ENCODE peak calls at places on chromosomes 2 and 18, in six cellular contexts. S is astrocyte, K is stomach, U is iPS-NIHi11, B is skeletal muscle cell, R is AML-193. D is an unnamed sample.

GRCh38 chr2:218021536-218022071 is 18.8 kb upstream of the TNS1 start:
- DNase-seq in S (no peak), B (no peak), R (no peak), K (no peak), U (no peak), D (no peak)

GRCh38 chr2:47189635-47190034 is 34.5 kb upstream of the STPG4 start:
- DNase-seq in B (no peak), S (peak), R (no peak), K (no peak), U (no peak), D (no peak)

GRCh38 chr18:13696961-13697360 is 29.4 kb downstream of the FAM210A start:
- DNase-seq in U (no peak), S (no peak), R (no peak), B (no peak), K (no peak), D (no peak)

GRCh38 chr18:79804130-79804772 is 6.5 kb downstream of the KCNG2 start:
- DNase-seq in K (no peak), U (no peak), R (no peak), B (no peak), S (no peak), D (no peak)

GRCh38 chr18:56645415-56646016 is 5.6 kb upstream of the WDR7 start:
- DNase-seq in R (peak), B (no peak), S (no peak), U (no peak), K (no peak), D (no peak)

GRCh38 chr2:220279840-220280239 is 652.4 kb downstream of the SLC4A3 start:
- DNase-seq in S (peak), K (no peak), R (no peak), B (no peak), U (no peak), D (no peak)

GRCh38 chr2:30990736-30991135 is 147.5 kb downstream of the GALNT14 start:
- DNase-seq in K (no peak), R (no peak), S (no peak), U (no peak), B (no peak), D (no peak)

GRCh38 chr18:73940721-73941120 is 206.9 kb downstream of the FBXO15 start:
- DNase-seq in U (no peak), K (no peak), B (no peak), R (no peak), S (no peak), D (no peak)

GRCh38 chr2:156456616-156457015 is 20.4 kb downstream of the GPD2 start:
- DNase-seq in K (no peak), S (peak), B (no peak), R (no peak), U (no peak), D (no peak)

GRCh38 chr18:36372902-36373301 is 75.4 kb downstream of the FHOD3 start:
- DNase-seq in S (peak), R (peak), K (no peak), B (peak), U (no peak), D (no peak)

GRCh38 chr2:212451786-212452200 is 86.8 kb downstream of the ERBB4 start:
- DNase-seq in K (no peak), U (peak), B (peak), S (peak), R (no peak), D (no peak)

GRCh38 chr2:195495356-195495755 is 161.7 kb upstream of the SLC39A10 start:
- DNase-seq in K (no peak), R (no peak), U (no peak), B (no peak), S (no peak), D (no peak)

GRCh38 chr2:167753142-167753541 is 494.3 kb downstream of the STK39 start:
- DNase-seq in U (no peak), B (no peak), S (no peak), K (no peak), R (no peak), D (no peak)

GRCh38 chr2:212330263-212330662 is 208.3 kb downstream of the ERBB4 start:
- DNase-seq in S (no peak), U (no peak), R (no peak), K (peak), B (no peak), D (no peak)